ENCODE peak calls at places on chromosomes 4 and X, in four cellular contexts. One of them, this sample, is unnamed.

GRCh38 chrX:120457766-120458180 is 11.3 kb downstream of the LAMP2 start:
- DNase-seq in progenitor cell of endocrine pancreas: no peak
- DNase-seq in activated T-helper 1 cell treated with Interleukin-2 at 50 U/mL for 16 hours: no peak
- DNase-seq in stimulated activated CD4-positive, alpha-beta T cell treated with anti-CD3 and anti-CD28 coated beads, Interleukin-1b, Interleukin-23, amount 100 ng/mL, for 48 hours: no peak
- DNase-seq in this sample: no peak

GRCh38 chrX:53287493-53288138 is 6.2 kb upstream of the IQSEC2 start:
- DNase-seq in stimulated activated CD4-positive, alpha-beta T cell treated with anti-CD3 and anti-CD28 coated beads, Interleukin-1b, Interleukin-23, amount 100 ng/mL, for 48 hours: peak; percentile 11
- DNase-seq in progenitor cell of endocrine pancreas: no peak
- DNase-seq in activated T-helper 1 cell treated with Interleukin-2 at 50 U/mL for 16 hours: peak; percentile 26
- DNase-seq in this sample: no peak

GRCh38 chrX:110066488-110067225 is 63.7 kb downstream of the TMEM164 start:
- DNase-seq in activated T-helper 1 cell treated with Interleukin-2 at 50 U/mL for 16 hours: no peak
- DNase-seq in progenitor cell of endocrine pancreas: no peak
- DNase-seq in stimulated activated CD4-positive, alpha-beta T cell treated with anti-CD3 and anti-CD28 coated beads, Interleukin-1b, Interleukin-23, amount 100 ng/mL, for 48 hours: no peak
- DNase-seq in this sample: no peak

GRCh38 chr4:123593655-123594054 is 197.1 kb downstream of the SPRY1 start:
- DNase-seq in activated T-helper 1 cell treated with Interleukin-2 at 50 U/mL for 16 hours: no peak
- DNase-seq in progenitor cell of endocrine pancreas: no peak
- DNase-seq in stimulated activated CD4-positive, alpha-beta T cell treated with anti-CD3 and anti-CD28 coated beads, Interleukin-1b, Interleukin-23, amount 100 ng/mL, for 48 hours: no peak
- DNase-seq in this sample: no peak

GRCh38 chrX:110734894-110735541 is 60.6 kb downstream of the CHRDL1 start:
- DNase-seq in activated T-helper 1 cell treated with Interleukin-2 at 50 U/mL for 16 hours: no peak
- DNase-seq in progenitor cell of endocrine pancreas: no peak
- DNase-seq in stimulated activated CD4-positive, alpha-beta T cell treated with anti-CD3 and anti-CD28 coated beads, Interleukin-1b, Interleukin-23, amount 100 ng/mL, for 48 hours: no peak
- DNase-seq in this sample: no peak

GRCh38 chrX:10158279-10158939 is 1.6 kb downstream of the CLCN4 start:
- DNase-seq in progenitor cell of endocrine pancreas: peak; percentile 44
- DNase-seq in activated T-helper 1 cell treated with Interleukin-2 at 50 U/mL for 16 hours: no peak
- DNase-seq in stimulated activated CD4-positive, alpha-beta T cell treated with anti-CD3 and anti-CD28 coated beads, Interleukin-1b, Interleukin-23, amount 100 ng/mL, for 48 hours: no peak
- DNase-seq in this sample: peak; percentile 63

GRCh38 chr4:145907827-145908226 is 30.8 kb downstream of the ZNF827 start:
- DNase-seq in progenitor cell of endocrine pancreas: no peak
- DNase-seq in activated T-helper 1 cell treated with Interleukin-2 at 50 U/mL for 16 hours: no peak
- DNase-seq in stimulated activated CD4-positive, alpha-beta T cell treated with anti-CD3 and anti-CD28 coated beads, Interleukin-1b, Interleukin-23, amount 100 ng/mL, for 48 hours: no peak
- DNase-seq in this sample: no peak

GRCh38 chrX:17007134-17007768 is 60.8 kb downstream of the REPS2 start:
- DNase-seq in activated T-helper 1 cell treated with Interleukin-2 at 50 U/mL for 16 hours: no peak
- DNase-seq in stimulated activated CD4-positive, alpha-beta T cell treated with anti-CD3 and anti-CD28 coated beads, Interleukin-1b, Interleukin-23, amount 100 ng/mL, for 48 hours: no peak
- DNase-seq in progenitor cell of endocrine pancreas: no peak
- DNase-seq in this sample: no peak

GRCh38 chr4:1305261-1305711 is 15.6 kb downstream of the MAEA start:
- DNase-seq in stimulated activated CD4-positive, alpha-beta T cell treated with anti-CD3 and anti-CD28 coated beads, Interleukin-1b, Interleukin-23, amount 100 ng/mL, for 48 hours: no peak
- DNase-seq in activated T-helper 1 cell treated with Interleukin-2 at 50 U/mL for 16 hours: no peak
- DNase-seq in progenitor cell of endocrine pancreas: no peak
- DNase-seq in this sample: no peak

GRCh38 chrX:153878969-153879653 is 6.9 kb downstream of the L1CAM start:
- DNase-seq in progenitor cell of endocrine pancreas: no peak
- DNase-seq in activated T-helper 1 cell treated with Interleukin-2 at 50 U/mL for 16 hours: no peak
- DNase-seq in stimulated activated CD4-positive, alpha-beta T cell treated with anti-CD3 and anti-CD28 coated beads, Interleukin-1b, Interleukin-23, amount 100 ng/mL, for 48 hours: no peak
- DNase-seq in this sample: no peak

GRCh38 chr4:151808120-151808529 is 47.3 kb upstream of the GATB start:
- DNase-seq in activated T-helper 1 cell treated with Interleukin-2 at 50 U/mL for 16 hours: no peak
- DNase-seq in stimulated activated CD4-positive, alpha-beta T cell treated with anti-CD3 and anti-CD28 coated beads, Interleukin-1b, Interleukin-23, amount 100 ng/mL, for 48 hours: no peak
- DNase-seq in progenitor cell of endocrine pancreas: no peak
- DNase-seq in this sample: no peak

GRCh38 chr4:139300431-139301142 is 718 bp upstream of the NAA15 start:
- DNase-seq in progenitor cell of endocrine pancreas: no peak
- DNase-seq in stimulated activated CD4-positive, alpha-beta T cell treated with anti-CD3 and anti-CD28 coated beads, Interleukin-1b, Interleukin-23, amount 100 ng/mL, for 48 hours: peak; percentile 22
- DNase-seq in activated T-helper 1 cell treated with Interleukin-2 at 50 U/mL for 16 hours: no peak
- DNase-seq in this sample: no peak

GRCh38 chr4:70858454-70858853 is 18.8 kb upstream of the GRSF1 start:
- DNase-seq in progenitor cell of endocrine pancreas: no peak
- DNase-seq in stimulated activated CD4-positive, alpha-beta T cell treated with anti-CD3 and anti-CD28 coated beads, Interleukin-1b, Interleukin-23, amount 100 ng/mL, for 48 hours: no peak
- DNase-seq in activated T-helper 1 cell treated with Interleukin-2 at 50 U/mL for 16 hours: no peak
- DNase-seq in this sample: no peak

GRCh38 chr4:81807927-81808672 is 336.4 kb upstream of the RASGEF1B start:
- DNase-seq in activated T-helper 1 cell treated with Interleukin-2 at 50 U/mL for 16 hours: no peak
- DNase-seq in stimulated activated CD4-positive, alpha-beta T cell treated with anti-CD3 and anti-CD28 coated beads, Interleukin-1b, Interleukin-23, amount 100 ng/mL, for 48 hours: no peak
- DNase-seq in progenitor cell of endocrine pancreas: no peak
- DNase-seq in this sample: no peak

GRCh38 chr4:3436048-3436797 is 5.5 kb upstream of the HGFAC start:
- DNase-seq in activated T-helper 1 cell treated with Interleukin-2 at 50 U/mL for 16 hours: no peak
- DNase-seq in progenitor cell of endocrine pancreas: no peak
- DNase-seq in stimulated activated CD4-positive, alpha-beta T cell treated with anti-CD3 and anti-CD28 coated beads, Interleukin-1b, Interleukin-23, amount 100 ng/mL, for 48 hours: no peak
- DNase-seq in this sample: no peak

GRCh38 chr4:78293841-78294301 is 236.7 kb downstream of the FRAS1 start:
- DNase-seq in progenitor cell of endocrine pancreas: no peak
- DNase-seq in activated T-helper 1 cell treated with Interleukin-2 at 50 U/mL for 16 hours: no peak
- DNase-seq in stimulated activated CD4-positive, alpha-beta T cell treated with anti-CD3 and anti-CD28 coated beads, Interleukin-1b, Interleukin-23, amount 100 ng/mL, for 48 hours: no peak
- DNase-seq in this sample: no peak

GRCh38 chr4:188432328-188432727 is 293.1 kb downstream of the TRIML1 start:
- DNase-seq in progenitor cell of endocrine pancreas: no peak
- DNase-seq in activated T-helper 1 cell treated with Interleukin-2 at 50 U/mL for 16 hours: no peak
- DNase-seq in stimulated activated CD4-positive, alpha-beta T cell treated with anti-CD3 and anti-CD28 coated beads, Interleukin-1b, Interleukin-23, amount 100 ng/mL, for 48 hours: no peak
- DNase-seq in this sample: no peak

GRCh38 chr4:41176357-41176756 is 38.0 kb downstream of the APBB2 start:
- DNase-seq in stimulated activated CD4-positive, alpha-beta T cell treated with anti-CD3 and anti-CD28 coated beads, Interleukin-1b, Interleukin-23, amount 100 ng/mL, for 48 hours: no peak
- DNase-seq in activated T-helper 1 cell treated with Interleukin-2 at 50 U/mL for 16 hours: no peak
- DNase-seq in progenitor cell of endocrine pancreas: no peak
- DNase-seq in this sample: no peak

GRCh38 chr4:184163813-184164212 is 53.9 kb downstream of the ENPP6 start:
- DNase-seq in progenitor cell of endocrine pancreas: peak; percentile 64
- DNase-seq in stimulated activated CD4-positive, alpha-beta T cell treated with anti-CD3 and anti-CD28 coated beads, Interleukin-1b, Interleukin-23, amount 100 ng/mL, for 48 hours: peak; percentile 16
- DNase-seq in activated T-helper 1 cell treated with Interleukin-2 at 50 U/mL for 16 hours: no peak
- DNase-seq in this sample: peak; percentile 78

GRCh38 chr4:80179637-80180161 is 17.6 kb upstream of the PRDM8 start:
- DNase-seq in stimulated activated CD4-positive, alpha-beta T cell treated with anti-CD3 and anti-CD28 coated beads, Interleukin-1b, Interleukin-23, amount 100 ng/mL, for 48 hours: no peak
- DNase-seq in progenitor cell of endocrine pancreas: no peak
- DNase-seq in activated T-helper 1 cell treated with Interleukin-2 at 50 U/mL for 16 hours: no peak
- DNase-seq in this sample: no peak

GRCh38 chr4:85423414-85423813 is 51.5 kb upstream of the ARHGAP24 start:
- DNase-seq in activated T-helper 1 cell treated with Interleukin-2 at 50 U/mL for 16 hours: no peak
- DNase-seq in stimulated activated CD4-positive, alpha-beta T cell treated with anti-CD3 and anti-CD28 coated beads, Interleukin-1b, Interleukin-23, amount 100 ng/mL, for 48 hours: no peak
- DNase-seq in progenitor cell of endocrine pancreas: no peak
- DNase-seq in this sample: no peak

GRCh38 chr4:1939664-1940509 is 68.7 kb downstream of the NSD2 start:
- DNase-seq in activated T-helper 1 cell treated with Interleukin-2 at 50 U/mL for 16 hours: no peak
- DNase-seq in stimulated activated CD4-positive, alpha-beta T cell treated with anti-CD3 and anti-CD28 coated beads, Interleukin-1b, Interleukin-23, amount 100 ng/mL, for 48 hours: no peak
- DNase-seq in progenitor cell of endocrine pancreas: no peak
- DNase-seq in this sample: no peak

GRCh38 chrX:73851014-73852009 is 288.3 kb downstream of the CHIC1 start:
- DNase-seq in activated T-helper 1 cell treated with Interleukin-2 at 50 U/mL for 16 hours: peak; percentile 61
- DNase-seq in progenitor cell of endocrine pancreas: no peak
- DNase-seq in stimulated activated CD4-positive, alpha-beta T cell treated with anti-CD3 and anti-CD28 coated beads, Interleukin-1b, Interleukin-23, amount 100 ng/mL, for 48 hours: no peak
- DNase-seq in this sample: no peak

GRCh38 chr4:127849505-127850234 is 31.0 kb upstream of the PLK4 start:
- DNase-seq in activated T-helper 1 cell treated with Interleukin-2 at 50 U/mL for 16 hours: no peak
- DNase-seq in stimulated activated CD4-positive, alpha-beta T cell treated with anti-CD3 and anti-CD28 coated beads, Interleukin-1b, Interleukin-23, amount 100 ng/mL, for 48 hours: no peak
- DNase-seq in progenitor cell of endocrine pancreas: no peak
- DNase-seq in this sample: no peak

GRCh38 chr4:52198356-52198755 is 147.3 kb downstream of the SPATA18 start:
- DNase-seq in progenitor cell of endocrine pancreas: no peak
- DNase-seq in activated T-helper 1 cell treated with Interleukin-2 at 50 U/mL for 16 hours: no peak
- DNase-seq in stimulated activated CD4-positive, alpha-beta T cell treated with anti-CD3 and anti-CD28 coated beads, Interleukin-1b, Interleukin-23, amount 100 ng/mL, for 48 hours: no peak
- DNase-seq in this sample: no peak

GRCh38 chr4:147160908-147161513 is 215.3 kb upstream of the TTC29 start:
- DNase-seq in activated T-helper 1 cell treated with Interleukin-2 at 50 U/mL for 16 hours: no peak
- DNase-seq in progenitor cell of endocrine pancreas: no peak
- DNase-seq in stimulated activated CD4-positive, alpha-beta T cell treated with anti-CD3 and anti-CD28 coated beads, Interleukin-1b, Interleukin-23, amount 100 ng/mL, for 48 hours: no peak
- DNase-seq in this sample: no peak

GRCh38 chr4:153154010-153154975 is 50.0 kb upstream of the TRIM2 start:
- DNase-seq in stimulated activated CD4-positive, alpha-beta T cell treated with anti-CD3 and anti-CD28 coated beads, Interleukin-1b, Interleukin-23, amount 100 ng/mL, for 48 hours: no peak
- DNase-seq in activated T-helper 1 cell treated with Interleukin-2 at 50 U/mL for 16 hours: no peak
- DNase-seq in progenitor cell of endocrine pancreas: no peak
- DNase-seq in this sample: no peak

GRCh38 chr4:89545315-89545714 is 237.7 kb upstream of the GPRIN3 start:
- DNase-seq in activated T-helper 1 cell treated with Interleukin-2 at 50 U/mL for 16 hours: no peak
- DNase-seq in progenitor cell of endocrine pancreas: no peak
- DNase-seq in stimulated activated CD4-positive, alpha-beta T cell treated with anti-CD3 and anti-CD28 coated beads, Interleukin-1b, Interleukin-23, amount 100 ng/mL, for 48 hours: no peak
- DNase-seq in this sample: no peak

GRCh38 chrX:108664701-108665100 is 71.7 kb downstream of the IRS4 start:
- DNase-seq in stimulated activated CD4-positive, alpha-beta T cell treated with anti-CD3 and anti-CD28 coated beads, Interleukin-1b, Interleukin-23, amount 100 ng/mL, for 48 hours: no peak
- DNase-seq in activated T-helper 1 cell treated with Interleukin-2 at 50 U/mL for 16 hours: no peak
- DNase-seq in progenitor cell of endocrine pancreas: no peak
- DNase-seq in this sample: no peak

GRCh38 chr4:146255874-146256273 is 41.5 kb downstream of the REELD1 start:
- DNase-seq in stimulated activated CD4-positive, alpha-beta T cell treated with anti-CD3 and anti-CD28 coated beads, Interleukin-1b, Interleukin-23, amount 100 ng/mL, for 48 hours: no peak
- DNase-seq in progenitor cell of endocrine pancreas: no peak
- DNase-seq in activated T-helper 1 cell treated with Interleukin-2 at 50 U/mL for 16 hours: no peak
- DNase-seq in this sample: no peak

GRCh38 chrX:107766470-107767140 is 9.0 kb downstream of the TSC22D3 start:
- DNase-seq in stimulated activated CD4-positive, alpha-beta T cell treated with anti-CD3 and anti-CD28 coated beads, Interleukin-1b, Interleukin-23, amount 100 ng/mL, for 48 hours: no peak
- DNase-seq in activated T-helper 1 cell treated with Interleukin-2 at 50 U/mL for 16 hours: no peak
- DNase-seq in progenitor cell of endocrine pancreas: no peak
- DNase-seq in this sample: no peak

GRCh38 chr4:1219553-1219950 is 29.4 kb downstream of the CTBP1 start:
- DNase-seq in stimulated activated CD4-positive, alpha-beta T cell treated with anti-CD3 and anti-CD28 coated beads, Interleukin-1b, Interleukin-23, amount 100 ng/mL, for 48 hours: no peak
- DNase-seq in activated T-helper 1 cell treated with Interleukin-2 at 50 U/mL for 16 hours: no peak
- DNase-seq in progenitor cell of endocrine pancreas: no peak
- DNase-seq in this sample: no peak

GRCh38 chr4:25088342-25088952 is 57.7 kb upstream of the LGI2 start:
- DNase-seq in activated T-helper 1 cell treated with Interleukin-2 at 50 U/mL for 16 hours: no peak
- DNase-seq in progenitor cell of endocrine pancreas: no peak
- DNase-seq in stimulated activated CD4-positive, alpha-beta T cell treated with anti-CD3 and anti-CD28 coated beads, Interleukin-1b, Interleukin-23, amount 100 ng/mL, for 48 hours: peak; percentile 5
- DNase-seq in this sample: no peak

GRCh38 chr4:8377103-8378075 is 63.1 kb downstream of the ACOX3 start:
- DNase-seq in stimulated activated CD4-positive, alpha-beta T cell treated with anti-CD3 and anti-CD28 coated beads, Interleukin-1b, Interleukin-23, amount 100 ng/mL, for 48 hours: no peak
- DNase-seq in activated T-helper 1 cell treated with Interleukin-2 at 50 U/mL for 16 hours: no peak
- DNase-seq in progenitor cell of endocrine pancreas: no peak
- DNase-seq in this sample: no peak

GRCh38 chr4:3679071-3679825 is 86.9 kb upstream of the ADRA2C start:
- DNase-seq in stimulated activated CD4-positive, alpha-beta T cell treated with anti-CD3 and anti-CD28 coated beads, Interleukin-1b, Interleukin-23, amount 100 ng/mL, for 48 hours: no peak
- DNase-seq in activated T-helper 1 cell treated with Interleukin-2 at 50 U/mL for 16 hours: no peak
- DNase-seq in progenitor cell of endocrine pancreas: no peak
- DNase-seq in this sample: no peak

GRCh38 chr4:23697001-23697528 is 192.8 kb downstream of the PPARGC1A start:
- DNase-seq in progenitor cell of endocrine pancreas: no peak
- DNase-seq in activated T-helper 1 cell treated with Interleukin-2 at 50 U/mL for 16 hours: no peak
- DNase-seq in stimulated activated CD4-positive, alpha-beta T cell treated with anti-CD3 and anti-CD28 coated beads, Interleukin-1b, Interleukin-23, amount 100 ng/mL, for 48 hours: no peak
- DNase-seq in this sample: no peak